ENCODE peak calls at places on chromosomes 11 and 22, in ten cellular contexts. U, B, V, W, N, D, A, Z, K and R are unnamed samples.

GRCh38 chr11:103528596-103528995 is 419.4 kb downstream of the DYNC2H1 start:
- DNase-seq in U (no peak), B (no peak), V (no peak), W (no peak), N (no peak), D (no peak), A (no peak), Z (no peak), K (no peak), R (no peak)

GRCh38 chr22:19105867-19106802 is 16.1 kb downstream of the DGCR2 start:
- DNase-seq in U (peak; percentile 68), B (peak; percentile 45), V (no peak), W (peak; percentile 45), N (no peak), D (no peak), A (peak; percentile 51), Z (no peak), K (no peak), R (no peak)

GRCh38 chr11:121236115-121237001 is 56.2 kb upstream of the SC5D start:
- DNase-seq in U (no peak), B (no peak), V (no peak), W (no peak), N (no peak), D (no peak), A (no peak), Z (no peak), K (no peak), R (no peak)

GRCh38 chr22:27919943-27920755 is 1.1 kb upstream of the PITPNB start:
- DNase-seq in U (no peak), B (no peak), V (peak; percentile 72), W (peak; percentile 20), N (no peak), D (no peak), A (peak; percentile 63), Z (no peak), K (peak; percentile 9), R (no peak)

GRCh38 chr11:70002433-70002832 is 75.7 kb upstream of the ANO1 start:
- DNase-seq in U (no peak), B (peak; percentile 65), V (no peak), W (no peak), N (no peak), D (no peak), A (no peak), Z (no peak), K (no peak), R (no peak)

GRCh38 chr22:20979243-20979809 is 2.8 kb upstream of the LZTR1 start:
- DNase-seq in U (no peak), B (no peak), V (peak; percentile 67), W (peak; percentile 79), N (peak; percentile 67), D (no peak), A (peak; percentile 86), Z (no peak), K (peak; percentile 64), R (peak; percentile 67)

GRCh38 chr22:43177479-43177878 is 9.5 kb downstream of the TTLL12 start:
- DNase-seq in U (no peak), B (no peak), V (no peak), W (no peak), N (no peak), D (no peak), A (no peak), Z (no peak), K (peak; percentile 56), R (no peak)

GRCh38 chr11:6799402-6799801 is at the start of gene OR6A2:
- DNase-seq in U (no peak), B (no peak), V (peak; percentile 47), W (no peak), N (no peak), D (no peak), A (no peak), Z (no peak), K (no peak), R (no peak)

DNA sequence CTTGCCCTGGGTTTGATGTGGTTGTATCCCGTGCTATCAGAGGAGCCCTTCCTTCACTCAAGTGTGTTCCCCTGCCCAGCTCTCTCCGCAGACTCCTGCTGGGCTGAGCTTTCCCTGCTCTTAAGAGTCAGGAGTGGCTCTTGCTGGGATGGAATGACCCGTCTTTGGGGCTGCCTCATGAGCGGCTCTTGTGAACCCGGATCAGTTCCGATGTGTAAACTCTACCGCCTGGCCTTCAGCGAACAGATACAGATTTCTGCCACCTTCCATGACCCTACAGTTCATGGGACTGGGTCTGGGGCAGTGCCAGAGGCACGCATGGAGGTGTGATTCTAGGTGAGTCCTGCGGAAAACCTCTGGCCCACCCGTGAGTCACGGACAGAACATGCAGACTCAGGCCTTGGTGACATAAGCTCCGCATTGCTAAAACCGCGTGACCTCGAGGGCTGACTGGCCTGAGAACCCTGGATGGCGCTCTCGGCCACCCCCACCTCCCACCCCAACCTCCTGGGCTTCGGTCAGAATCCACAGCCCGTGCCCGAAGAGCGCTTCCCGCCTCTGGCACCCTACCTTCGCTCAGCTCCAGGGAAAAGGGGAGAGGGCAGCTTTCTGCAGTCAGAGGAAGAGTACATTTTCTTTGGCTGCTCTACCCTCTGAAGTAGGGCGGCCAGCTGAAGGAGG is 1.3 kb upstream of the ZBTB16 start:
- DNase-seq in U (peak; percentile 72), B (no peak), V (no peak), W (peak; percentile 47), N (no peak), D (no peak), A (peak; percentile 93), Z (no peak), K (peak; percentile 40), R (no peak)
- TF ChIP-seq POLR2A in U (no peak), B (no peak), V (no peak), W (no peak), N (no peak), D (no peak), A (peak; percentile 60), Z (no peak), K (no peak), R (no peak)

DNA sequence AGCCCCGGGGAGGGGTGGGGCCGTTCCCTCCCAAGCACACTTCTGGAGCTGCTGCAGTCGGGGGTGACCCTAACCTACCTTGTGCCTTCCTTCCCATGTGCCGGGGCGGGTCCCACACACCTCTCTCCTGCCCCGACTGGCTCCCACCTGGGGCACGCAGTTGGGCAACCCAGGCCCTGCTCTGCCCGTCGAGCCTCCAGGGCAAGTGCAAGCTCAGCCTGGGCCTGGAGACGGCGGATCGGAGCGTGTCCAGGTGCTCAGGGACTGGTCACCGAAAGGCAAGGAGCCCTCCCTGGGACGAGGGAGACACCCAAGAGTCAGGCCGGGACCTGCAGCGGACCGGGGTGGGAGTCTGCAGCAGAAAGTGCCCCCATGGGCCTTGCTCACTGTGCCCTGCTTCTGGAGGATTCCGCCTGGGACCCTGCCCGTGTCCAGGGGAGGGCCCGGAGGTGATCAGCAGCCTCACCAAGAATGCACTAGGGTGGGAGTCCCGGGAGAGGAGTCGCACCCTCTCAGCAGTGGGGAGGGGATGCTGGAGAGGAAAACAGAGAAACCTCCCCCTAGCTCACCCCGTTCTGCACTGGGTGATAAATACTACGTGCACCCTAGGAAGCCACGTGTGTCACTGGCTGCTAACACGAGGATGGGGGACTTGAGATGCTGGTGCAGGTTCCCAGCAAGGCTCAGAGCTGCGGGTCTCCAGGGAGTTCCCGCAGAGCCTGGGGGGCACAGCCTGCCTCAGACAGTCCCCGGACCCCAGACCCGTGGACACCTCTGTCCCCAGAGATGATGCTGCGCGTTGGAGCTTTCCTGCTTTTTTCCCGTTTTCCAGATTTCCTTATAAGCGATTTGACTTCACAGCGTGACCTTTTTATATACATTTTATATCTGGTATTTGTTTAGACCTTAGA is 5.2 kb upstream of the GATD1 start:
- DNase-seq in U (no peak), B (no peak), V (no peak), W (no peak), N (no peak), D (no peak), A (no peak), Z (no peak), K (no peak), R (no peak)
- TF ChIP-seq POLR2A in U (no peak), B (no peak), V (no peak), W (no peak), N (no peak), D (no peak), A (no peak), Z (no peak), K (no peak), R (no peak)

DNA sequence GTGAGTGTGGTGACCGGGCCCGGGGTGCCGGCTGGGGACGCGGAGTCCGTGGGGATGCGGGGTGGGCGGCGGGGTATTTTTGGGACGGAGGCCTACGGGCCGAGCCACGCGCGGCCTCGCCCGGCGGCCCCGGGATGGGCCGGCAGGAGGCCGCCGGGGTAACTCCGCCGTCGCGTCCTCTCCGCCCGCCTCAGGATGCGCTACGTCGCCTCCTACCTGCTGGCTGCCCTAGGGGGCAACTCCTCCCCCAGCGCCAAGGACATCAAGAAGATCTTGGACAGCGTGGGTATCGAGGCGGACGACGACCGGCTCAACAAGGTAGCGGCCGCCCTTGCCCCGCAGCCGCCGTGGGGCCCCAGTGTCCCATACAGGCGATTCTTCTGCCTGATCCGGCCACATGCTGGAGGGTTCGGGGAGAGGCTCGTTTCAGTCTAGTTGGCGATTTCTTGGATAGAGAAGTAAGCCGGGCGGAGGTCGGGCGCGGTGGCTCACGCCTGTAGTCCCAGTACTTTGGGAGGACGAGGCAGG is 337 bp downstream of the RPLP2 start:
- DNase-seq in U (no peak), B (no peak), V (no peak), W (no peak), N (no peak), D (no peak), A (no peak), Z (no peak), K (no peak), R (no peak)
- TF ChIP-seq POLR2A in U (no peak), B (no peak), V (no peak), W (no peak), N (peak; percentile 42), D (no peak), A (no peak), Z (no peak), K (no peak), R (no peak)

GRCh38 chr11:65132238-65132987 is 1.9 kb downstream of the SYVN1 start:
- DNase-seq in U (peak; percentile 65), B (peak; percentile 6), V (no peak), W (peak; percentile 11), N (no peak), D (no peak), A (peak; percentile 54), Z (no peak), K (no peak), R (no peak)
- TF ChIP-seq POLR2A in U (no peak), B (no peak), V (no peak), W (no peak), N (no peak), D (no peak), A (no peak), Z (peak; percentile 67), K (no peak), R (no peak)

DNA sequence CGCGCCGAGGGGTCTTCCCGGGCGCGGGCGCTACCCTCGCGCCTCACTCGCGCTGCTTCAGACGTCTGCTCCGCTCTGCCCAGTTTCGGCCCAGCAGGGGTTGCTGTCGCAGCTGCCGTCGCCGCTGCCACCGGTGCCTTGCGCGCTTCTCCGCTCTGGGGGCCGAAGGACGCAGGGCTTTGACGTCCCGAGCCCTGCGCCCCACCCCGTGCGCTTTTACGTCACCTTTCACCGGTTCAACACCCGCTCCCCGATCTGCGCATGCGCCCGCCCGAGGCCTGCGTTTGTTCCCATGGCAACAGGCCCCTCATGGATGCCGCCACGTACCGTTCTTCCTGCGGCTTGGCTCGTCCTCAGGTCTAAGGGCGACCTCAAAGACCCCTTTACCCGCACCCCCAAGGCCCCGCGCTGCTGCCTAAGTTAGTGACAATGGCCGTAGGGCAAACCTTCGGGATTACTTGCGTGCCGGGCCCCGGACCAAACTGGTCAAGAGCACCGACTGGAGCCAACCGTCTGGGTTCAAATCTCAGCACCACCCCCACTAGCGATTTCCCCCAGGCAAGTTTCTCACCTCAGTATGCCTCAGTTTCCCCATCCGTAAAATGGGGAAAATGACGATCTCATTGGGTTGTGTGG is 642 bp upstream of the CDK2AP2 start:
- DNase-seq in U (peak; percentile 99), B (peak; percentile 96), V (peak; percentile 93), W (peak; percentile 99), N (peak; percentile 99), D (peak; percentile 80), A (peak; percentile 99), Z (peak; percentile 99), K (peak; percentile 99), R (peak; percentile 97)
- TF ChIP-seq POLR2A in U (no peak), B (peak; percentile 40), V (peak; percentile 82), W (peak; percentile 86), N (peak; percentile 72), D (peak; percentile 69), A (peak; percentile 44), Z (peak; percentile 58), K (peak; percentile 68), R (no peak)